ENCODE peak calls at places on chromosomes 16 and 17, in eight cellular contexts. N, A, F, P, V, U, E and T are unnamed samples.
A peak's percentile ranks its signal among the peaks of the same experiment; 100 is the strongest.

GRCh38 chr16:27665881-27666280 is 115.9 kb downstream of the KATNIP start:
- DNase-seq in P (no peak), N (no peak), F (no peak), A (no peak), E (no peak), V (no peak), U (no peak), T (no peak)

GRCh38 chr17:4313482-4314114 is 49.8 kb upstream of the ANKFY1 start:
- DNase-seq in P (no peak), V (no peak), A (no peak), U (no peak), F (no peak), E (no peak), N (no peak), T (no peak)

GRCh38 chr17:82227629-82228277 is 1.1 kb upstream of the SLC16A3 start:
- DNase-seq in A (no peak), F (no peak), V (no peak), P (no peak), E (no peak), N (peak; percentile 29), U (no peak), T (no peak)

GRCh38 chr17:72501404-72502110 is 380.7 kb downstream of the SOX9 start:
- DNase-seq in E (no peak), U (no peak), F (no peak), A (no peak), V (no peak), N (no peak), P (no peak), T (no peak)

GRCh38 chr16:11229906-11230305 is 26.1 kb downstream of the SOCS1 start:
- DNase-seq in N (no peak), F (no peak), U (no peak), P (no peak), V (no peak), A (no peak), E (no peak), T (peak; percentile 41)

GRCh38 chr17:49035470-49036269 is 38.5 kb downstream of the IGF2BP1 start:
- DNase-seq in N (peak; percentile 54), V (peak; percentile 66), E (peak; percentile 74), U (no peak), F (peak; percentile 55), A (no peak), P (no peak), T (peak; percentile 90)

GRCh38 chr17:31807846-31808245 is 51.2 kb downstream of the COPRS start:
- DNase-seq in V (no peak), A (no peak), P (no peak), U (no peak), F (no peak), E (no peak), N (peak; percentile 34), T (no peak)

GRCh38 chr17:35568561-35568960 is 7.9 kb upstream of the SLFN14 start:
- DNase-seq in A (no peak), E (peak; percentile 60), F (peak; percentile 55), P (no peak), N (peak; percentile 40), U (no peak), V (peak; percentile 61), T (peak; percentile 36)

GRCh38 chr17:1109606-1110523 is 69.9 kb downstream of the ABR start:
- DNase-seq in F (peak; percentile 40), P (no peak), E (no peak), A (no peak), N (no peak), U (no peak), V (no peak), T (peak; percentile 43)

GRCh38 chr16:17412221-17412620 is 58.5 kb downstream of the XYLT1 start:
- DNase-seq in N (peak; percentile 24), U (no peak), A (no peak), V (no peak), P (no peak), F (no peak), E (no peak), T (no peak)

GRCh38 chr17:82957961-82958491 is 118.2 kb upstream of the ZNF750 start:
- DNase-seq in F (no peak), A (no peak), P (no peak), N (no peak), E (no peak), U (no peak), V (no peak), T (no peak)

GRCh38 chr17:81870155-81870977 is 771 bp downstream of the ARHGDIA start:
- DNase-seq in U (no peak), E (no peak), P (peak; percentile 41), N (peak; percentile 46), V (no peak), A (no peak), F (peak; percentile 64), T (peak; percentile 34)

GRCh38 chr17:74862108-74862901 is 2.6 kb upstream of the GRIN2C start:
- DNase-seq in F (peak; percentile 54), A (no peak), N (peak; percentile 33), V (no peak), U (no peak), E (peak; percentile 79), P (peak; percentile 52), T (peak; percentile 69)

GRCh38 chr16:87240211-87241134 is 76.7 kb downstream of the C16orf95 start:
- DNase-seq in N (peak; percentile 20), F (no peak), E (no peak), A (no peak), P (no peak), U (no peak), V (peak; percentile 84), T (no peak)

GRCh38 chr16:78782572-78782971 is 683.1 kb downstream of the WWOX start:
- DNase-seq in E (no peak), F (no peak), N (no peak), P (no peak), A (no peak), U (no peak), V (no peak), T (no peak)

GRCh38 chr16:81583893-81584705 is 139.5 kb downstream of the CMIP start:
- DNase-seq in E (peak; percentile 79), N (peak; percentile 77), V (peak; percentile 86), A (no peak), P (no peak), F (peak; percentile 90), U (peak; percentile 58), T (peak; percentile 66)

GRCh38 chr16:88315543-88316105 is 67.1 kb upstream of the ZNF469 start:
- DNase-seq in A (no peak), E (peak; percentile 78), N (peak; percentile 62), P (no peak), F (peak; percentile 58), U (no peak), V (peak; percentile 91), T (peak; percentile 81)

GRCh38 chr16:84156342-84156784 is 11.3 kb downstream of the DNAAF1 start:
- DNase-seq in A (no peak), N (peak; percentile 32), P (no peak), U (no peak), E (no peak), V (no peak), F (no peak), T (peak; percentile 39)
- TF ChIP-seq CTCF in A (no peak), N (peak; percentile 28), P (no peak), U (peak; percentile 35), E (no peak), V (no peak), F (no peak), T (no peak)

DNA sequence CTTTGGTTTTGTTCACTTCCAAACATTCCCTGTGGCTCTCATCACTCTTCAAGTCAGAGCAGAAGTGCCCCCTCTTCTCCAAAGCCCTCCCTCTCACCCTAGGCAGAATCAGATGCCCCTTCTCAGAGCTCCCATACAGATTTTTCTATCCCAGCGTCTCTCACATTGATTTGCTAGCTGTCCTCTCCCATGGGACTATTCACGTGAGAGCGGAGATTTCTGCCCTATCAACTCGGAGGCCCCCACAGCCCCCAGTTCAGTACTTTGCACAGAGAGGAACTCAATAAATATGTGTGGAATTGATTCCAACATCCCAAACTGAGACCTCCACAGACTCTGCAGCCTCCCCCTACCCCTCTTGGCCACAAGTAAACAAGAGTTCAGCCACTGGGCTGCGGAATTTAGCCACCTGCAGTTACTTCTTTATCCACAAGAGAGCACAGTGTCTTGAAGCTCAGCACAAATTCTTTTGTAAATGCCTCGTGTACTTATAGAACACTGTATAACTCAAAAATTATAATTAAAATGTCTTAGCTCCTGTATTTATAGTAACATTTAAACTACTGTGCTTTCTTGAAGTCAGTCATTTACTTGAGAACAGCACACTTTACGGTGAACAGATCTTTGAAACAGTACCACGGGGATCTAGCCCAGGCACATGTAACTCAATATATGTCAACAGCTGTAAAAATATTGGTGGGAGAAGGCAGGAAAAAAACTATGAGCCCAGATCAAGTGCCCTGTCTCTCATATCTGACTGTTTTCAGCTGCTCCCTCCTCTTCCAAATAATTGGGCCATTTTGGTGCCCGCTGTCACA is 182.9 kb downstream of the C16orf78 start:
- DNase-seq in F (no peak), N (peak; percentile 54), U (no peak), P (no peak), V (peak; percentile 24), A (no peak), E (peak; percentile 35), T (no peak)
- TF ChIP-seq CTCF in F (no peak), N (peak; percentile 59), U (peak; percentile 52), P (peak; percentile 26), V (no peak), A (no peak), E (peak; percentile 24), T (peak; percentile 30)

GRCh38 chr16:55033225-55034156 is 102.8 kb downstream of the IRX5 start:
- DNase-seq in U (no peak), A (no peak), P (no peak), E (no peak), F (no peak), V (no peak), N (no peak), T (no peak)

GRCh38 chr16:55035956-55036355 is 105.3 kb downstream of the IRX5 start:
- DNase-seq in F (no peak), V (no peak), E (no peak), P (no peak), N (no peak), U (no peak), A (no peak), T (no peak)

GRCh38 chr16:55036371-55036821 is 105.7 kb downstream of the IRX5 start:
- DNase-seq in P (no peak), N (no peak), V (no peak), F (no peak), E (no peak), A (no peak), U (no peak), T (no peak)

GRCh38 chr16:55037051-55037450 is 106.4 kb downstream of the IRX5 start:
- DNase-seq in U (no peak), V (no peak), A (no peak), E (no peak), P (no peak), F (no peak), N (no peak), T (no peak)

DNA sequence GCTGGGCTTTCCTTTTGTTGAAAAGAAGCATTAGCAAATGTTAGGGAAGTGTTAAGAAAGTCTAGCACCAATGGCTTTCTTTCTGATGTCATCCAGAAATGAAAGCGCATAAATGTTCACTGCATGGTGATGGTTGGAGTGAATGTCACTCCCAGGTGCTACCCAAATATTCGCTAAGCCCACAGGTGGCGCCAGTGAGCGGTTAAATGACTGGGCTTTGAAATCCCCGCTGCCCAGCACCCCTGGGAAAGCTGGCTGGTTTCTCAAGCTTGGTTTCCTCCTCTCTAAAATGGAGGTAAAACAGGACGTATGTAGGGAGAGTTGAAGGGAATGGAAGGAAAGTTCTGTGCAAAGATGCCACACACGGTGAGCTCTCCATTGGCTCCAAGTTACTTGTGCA is 104.4 kb downstream of the IRX5 start:
- DNase-seq in F (peak; percentile 23), A (no peak), N (no peak), E (peak; percentile 39), P (no peak), U (no peak), V (no peak), T (peak; percentile 34)
- TF ChIP-seq CTCF in F (no peak), A (no peak), N (no peak), E (peak; percentile 29), P (no peak), U (peak; percentile 24), V (peak; percentile 10), T (peak; percentile 11)

GRCh38 chr16:28924399-28924761 is 658 bp downstream of the RABEP2 start:
- DNase-seq in A (no peak), V (no peak), E (no peak), P (no peak), F (peak; percentile 13), U (no peak), N (no peak), T (no peak)
- TF ChIP-seq CTCF in A (no peak), V (no peak), E (no peak), P (no peak), F (no peak), U (no peak), N (no peak), T (peak; percentile 30)